ENCODE peak calls at places on chromosomes 1 and 21, in four cellular contexts. One of them, this sample, is unnamed.

GRCh38 chr21:46093668-46094400 is 4.1 kb upstream of the COL6A2 start:
- DNase-seq in mesenchymal stem cell: no peak
- DNase-seq in A549: no peak
- DNase-seq in GM23248: no peak
- DNase-seq in this sample: peak

GRCh38 chr1:216032977-216033376 is 390.3 kb downstream of the USH2A start:
- DNase-seq in mesenchymal stem cell: peak
- DNase-seq in A549: no peak
- DNase-seq in GM23248: no peak
- DNase-seq in this sample: no peak

GRCh38 chr1:234731371-234732085 is 121.5 kb upstream of the IRF2BP2 start:
- DNase-seq in mesenchymal stem cell: peak
- DNase-seq in A549: no peak
- DNase-seq in GM23248: peak
- DNase-seq in this sample: peak

GRCh38 chr1:39539252-39539790 is 37.3 kb downstream of the PABPC4 start:
- DNase-seq in mesenchymal stem cell: peak
- DNase-seq in A549: peak
- DNase-seq in GM23248: peak
- DNase-seq in this sample: peak

GRCh38 chr1:20137055-20137454 is 2.1 kb upstream of the PLA2G2F start:
- DNase-seq in mesenchymal stem cell: no peak
- DNase-seq in A549: no peak
- DNase-seq in GM23248: no peak
- DNase-seq in this sample: no peak

GRCh38 chr1:221431068-221431651 is 310.7 kb downstream of the DUSP10 start:
- DNase-seq in mesenchymal stem cell: peak
- DNase-seq in A549: no peak
- DNase-seq in GM23248: peak
- DNase-seq in this sample: peak

GRCh38 chr1:151831605-151832004 is at the start of gene RORC:
- DNase-seq in mesenchymal stem cell: no peak
- DNase-seq in A549: no peak
- DNase-seq in GM23248: no peak
- DNase-seq in this sample: no peak

GRCh38 chr1:150810958-150811676 is 3.1 kb upstream of the CTSK start:
- DNase-seq in mesenchymal stem cell: no peak
- DNase-seq in A549: no peak
- DNase-seq in GM23248: no peak
- DNase-seq in this sample: no peak

GRCh38 chr1:44805311-44806024 is 1.7 kb downstream of the DYNLT4 start:
- DNase-seq in mesenchymal stem cell: no peak
- DNase-seq in A549: no peak
- DNase-seq in GM23248: no peak
- DNase-seq in this sample: peak

GRCh38 chr1:53541263-53541625 is 82.0 kb downstream of the DMRTB1 start:
- DNase-seq in mesenchymal stem cell: no peak
- DNase-seq in A549: no peak
- DNase-seq in GM23248: no peak
- DNase-seq in this sample: no peak

DNA sequence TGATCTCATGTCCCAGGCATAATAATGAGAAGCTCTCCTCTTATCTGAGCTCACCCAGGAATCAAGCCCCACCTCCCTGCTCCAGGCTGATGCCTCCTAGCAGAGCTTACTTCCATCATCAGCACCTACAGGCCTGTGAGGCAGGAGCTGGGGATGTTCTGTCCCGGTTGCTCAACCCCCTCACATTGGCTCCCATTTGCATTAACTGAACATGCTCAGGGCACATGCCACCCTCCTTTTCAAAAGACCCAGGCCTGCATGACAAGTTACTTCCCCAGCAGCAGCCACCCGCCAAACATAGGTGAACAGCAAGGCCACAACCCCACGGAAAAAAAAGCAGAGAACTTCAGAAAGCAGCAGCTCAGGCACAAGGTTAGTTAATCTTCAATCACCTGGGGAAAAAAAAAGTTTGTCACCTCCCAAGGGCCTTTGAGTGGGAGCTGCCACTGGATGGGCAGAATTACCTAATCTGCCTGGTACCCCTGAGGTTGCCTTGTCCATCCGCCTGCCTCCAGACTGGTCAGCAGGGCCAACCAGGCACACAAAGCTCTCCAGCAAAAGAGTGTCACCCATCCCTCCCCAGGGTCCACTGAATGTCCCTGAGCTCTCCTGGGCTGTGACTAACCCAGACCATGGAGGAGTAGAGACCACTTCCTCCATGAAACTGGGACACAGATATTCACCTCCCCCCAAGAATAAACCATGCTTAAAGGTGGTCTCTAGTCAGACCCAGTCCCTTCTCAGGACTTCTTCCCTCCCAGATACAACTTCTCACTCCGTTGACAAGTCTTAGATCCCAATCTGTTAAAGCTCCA is 4.4 kb downstream of the KCNN3 start:
- DNase-seq in mesenchymal stem cell: no peak
- DNase-seq in A549: no peak
- DNase-seq in GM23248: no peak
- DNase-seq in this sample: peak
- H3K4me2 ChIP-seq in mesenchymal stem cell: no peak
- H3K4me2 ChIP-seq in A549: no peak
- H3K4me2 ChIP-seq in GM23248: no peak
- H3K4me2 ChIP-seq in this sample: no peak

GRCh38 chr1:30907390-30907640 is 1.2 kb downstream of the SDC3 start:
- DNase-seq in mesenchymal stem cell: no peak
- DNase-seq in A549: no peak
- DNase-seq in GM23248: peak
- DNase-seq in this sample: no peak
- H3K4me2 ChIP-seq in mesenchymal stem cell: peak
- H3K4me2 ChIP-seq in A549: peak
- H3K4me2 ChIP-seq in GM23248: peak
- H3K4me2 ChIP-seq in this sample: peak

GRCh38 chr1:91138959-91139358 is 117.1 kb upstream of the ZNF644 start:
- DNase-seq in mesenchymal stem cell: no peak
- DNase-seq in A549: no peak
- DNase-seq in GM23248: no peak
- DNase-seq in this sample: no peak
- H3K4me2 ChIP-seq in mesenchymal stem cell: no peak
- H3K4me2 ChIP-seq in A549: no peak
- H3K4me2 ChIP-seq in GM23248: no peak
- H3K4me2 ChIP-seq in this sample: no peak

GRCh38 chr1:18628511-18628910 is 2.1 kb upstream of the PAX7 start:
- DNase-seq in mesenchymal stem cell: no peak
- DNase-seq in A549: no peak
- DNase-seq in GM23248: no peak
- DNase-seq in this sample: no peak
- H3K4me2 ChIP-seq in mesenchymal stem cell: no peak
- H3K4me2 ChIP-seq in A549: no peak
- H3K4me2 ChIP-seq in GM23248: no peak
- H3K4me2 ChIP-seq in this sample: no peak

DNA sequence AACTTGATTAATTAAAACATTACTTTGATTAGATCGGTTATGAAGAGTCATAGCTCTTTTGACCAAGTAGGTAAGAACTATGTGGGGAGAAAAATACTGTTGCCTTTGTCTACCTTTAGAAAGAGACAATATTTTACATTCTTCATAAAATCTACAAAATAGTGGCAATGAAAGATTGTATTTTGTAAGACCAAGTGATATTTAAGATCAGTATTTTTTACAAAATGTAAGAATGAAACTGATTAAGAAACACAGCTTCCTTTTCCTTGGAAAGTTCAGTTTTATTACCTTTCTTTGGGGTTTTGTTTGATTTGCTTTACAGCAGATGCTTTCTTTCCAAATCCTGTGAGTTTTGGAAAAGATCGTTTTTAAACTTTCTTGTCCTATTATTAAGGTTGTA is 69.8 kb downstream of the SLC35A3 start:
- DNase-seq in mesenchymal stem cell: no peak
- DNase-seq in A549: no peak
- DNase-seq in GM23248: peak
- DNase-seq in this sample: peak
- H3K4me2 ChIP-seq in mesenchymal stem cell: no peak
- H3K4me2 ChIP-seq in A549: peak
- H3K4me2 ChIP-seq in GM23248: peak
- H3K4me2 ChIP-seq in this sample: peak

DNA sequence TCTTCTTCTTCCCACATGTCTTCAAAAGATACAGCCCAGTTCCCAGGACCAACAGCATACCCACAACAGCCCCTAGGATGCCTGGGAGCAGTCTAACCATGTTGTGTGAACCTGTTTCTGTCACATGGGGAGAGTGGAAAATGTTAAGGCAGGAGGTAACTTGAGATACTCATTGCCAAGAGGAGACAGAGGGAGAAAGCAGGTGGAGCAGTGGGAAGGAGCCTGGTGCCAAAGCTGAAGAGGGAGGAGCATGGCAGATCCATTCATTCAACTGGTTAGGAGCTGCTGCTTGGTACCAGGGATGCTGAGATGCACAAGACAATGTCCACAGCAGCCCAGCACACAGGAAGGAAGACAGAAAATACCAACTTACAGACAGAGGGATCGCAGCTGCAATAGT is 149.8 kb upstream of the ETV3 start:
- DNase-seq in mesenchymal stem cell: no peak
- DNase-seq in A549: no peak
- DNase-seq in GM23248: no peak
- DNase-seq in this sample: no peak
- H3K4me2 ChIP-seq in mesenchymal stem cell: no peak
- H3K4me2 ChIP-seq in A549: no peak
- H3K4me2 ChIP-seq in GM23248: no peak
- H3K4me2 ChIP-seq in this sample: no peak

DNA sequence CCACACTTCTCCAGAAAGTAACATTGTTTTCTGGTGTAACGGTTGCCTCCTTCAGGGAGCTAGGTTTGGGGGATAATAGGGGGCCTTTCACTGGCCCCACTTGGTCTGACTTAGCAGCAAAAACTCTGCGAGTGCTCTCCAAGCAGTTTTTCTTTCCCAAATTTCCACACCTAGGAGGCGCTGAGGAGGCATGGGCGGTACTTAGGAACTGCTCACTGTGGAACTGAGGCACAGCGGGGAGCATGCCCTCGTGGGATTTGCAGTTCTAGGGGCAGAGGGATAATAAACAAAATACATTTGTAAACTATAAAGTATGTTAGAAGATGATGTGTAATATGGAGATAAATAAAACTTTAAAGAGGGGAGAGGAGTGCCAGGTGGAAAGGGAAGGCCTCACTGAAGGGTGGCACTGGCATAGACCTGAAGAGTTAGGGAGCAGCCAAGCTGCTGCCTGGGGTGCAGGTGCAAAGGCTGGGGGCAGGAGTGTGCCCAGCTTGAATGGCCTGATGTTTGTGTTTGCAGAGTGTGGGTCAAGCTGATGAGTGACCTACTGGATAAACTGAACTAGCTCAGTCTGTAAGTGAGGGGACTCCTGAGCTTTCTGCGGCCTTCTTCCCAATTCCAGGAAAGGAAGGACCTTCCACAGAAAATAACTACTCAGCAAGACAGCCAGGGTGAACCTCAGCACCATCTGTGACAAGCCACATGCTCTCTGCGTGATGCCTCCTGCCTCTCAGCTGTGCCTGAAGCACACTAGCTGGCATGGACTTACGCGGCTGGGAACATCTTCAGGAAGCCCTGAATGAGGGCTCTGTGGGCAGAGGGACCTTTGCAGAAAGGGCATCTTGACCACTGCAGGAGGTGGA is 1.9 kb downstream of the EPHX1 start:
- DNase-seq in mesenchymal stem cell: peak
- DNase-seq in A549: peak
- DNase-seq in GM23248: peak
- DNase-seq in this sample: peak
- H3K4me2 ChIP-seq in mesenchymal stem cell: peak
- H3K4me2 ChIP-seq in A549: peak
- H3K4me2 ChIP-seq in GM23248: peak
- H3K4me2 ChIP-seq in this sample: peak

GRCh38 chr21:26844258-26845065 is 747 bp downstream of the ADAMTS1 start:
- DNase-seq in mesenchymal stem cell: peak
- DNase-seq in A549: no peak
- DNase-seq in GM23248: peak
- DNase-seq in this sample: peak

GRCh38 chr21:26843912-26844257 is 1.3 kb downstream of the ADAMTS1 start:
- DNase-seq in mesenchymal stem cell: peak
- DNase-seq in A549: no peak
- DNase-seq in GM23248: peak
- DNase-seq in this sample: peak

GRCh38 chr21:26845066-26845749 is at the start of gene ADAMTS1:
- DNase-seq in mesenchymal stem cell: peak
- DNase-seq in A549: no peak
- DNase-seq in GM23248: peak
- DNase-seq in this sample: peak

GRCh38 chr21:26846036-26846931 is 1.1 kb upstream of the ADAMTS1 start:
- DNase-seq in mesenchymal stem cell: peak
- DNase-seq in A549: no peak
- DNase-seq in GM23248: peak
- DNase-seq in this sample: peak

GRCh38 chr21:26845750-26846035 is 484 bp upstream of the ADAMTS1 start:
- DNase-seq in mesenchymal stem cell: no peak
- DNase-seq in A549: no peak
- DNase-seq in GM23248: no peak
- DNase-seq in this sample: peak
- H3K4me2 ChIP-seq in mesenchymal stem cell: peak
- H3K4me2 ChIP-seq in A549: peak
- H3K4me2 ChIP-seq in GM23248: peak
- H3K4me2 ChIP-seq in this sample: peak

GRCh38 chr1:113442130-113442529 is 51.8 kb downstream of the MAGI3 start:
- DNase-seq in mesenchymal stem cell: no peak
- DNase-seq in A549: no peak
- DNase-seq in GM23248: no peak
- DNase-seq in this sample: no peak
- H3K4me2 ChIP-seq in mesenchymal stem cell: no peak
- H3K4me2 ChIP-seq in A549: no peak
- H3K4me2 ChIP-seq in GM23248: no peak
- H3K4me2 ChIP-seq in this sample: no peak

This sample was measured in osteoblast.